ENCODE peak calls at places on chromosomes 3 and 15, in ten cellular contexts. N is HCT116, H is uterus, F is adrenal gland, M is IMR-90, E is heart left ventricle, I is thyroid gland, O is ovary, X is esophagus squamous epithelium, B is suprapubic skin. R is an unnamed sample.
A peak's percentile ranks its signal among the peaks of the same experiment; 100 is the strongest.

GRCh38 chr3:23959147-23959900 is 14.2 kb downstream of the NR1D2 start:
- DNase-seq in M (peak; percentile 95), I (no peak), X (no peak), E (no peak), B (no peak), H (no peak), F (no peak), O (no peak), N (peak; percentile 63), R (no peak)

GRCh38 chr15:33132722-33133345 is 61.7 kb downstream of the FMN1 start:
- DNase-seq in E (no peak), F (no peak), I (peak; percentile 40), B (no peak), X (no peak), N (peak; percentile 59), M (peak; percentile 76), H (no peak), O (no peak), R (no peak)

GRCh38 chr3:61869378-61869777 is 308.0 kb downstream of the PTPRG start:
- DNase-seq in F (no peak), B (no peak), H (no peak), I (no peak), N (no peak), X (no peak), E (no peak), O (no peak), M (no peak), R (no peak)

GRCh38 chr3:70556056-70556455 is 243.6 kb upstream of the MDFIC2 start:
- DNase-seq in X (no peak), F (no peak), H (no peak), O (no peak), M (peak; percentile 69), I (no peak), E (no peak), B (no peak), N (no peak), R (no peak)

GRCh38 chr3:81048058-81048665 is 713.3 kb downstream of the GBE1 start:
- DNase-seq in N (no peak), F (no peak), M (no peak), B (no peak), H (no peak), X (no peak), O (no peak), E (no peak), I (no peak), R (no peak)

GRCh38 chr3:185677146-185677829 is 91.2 kb downstream of the SENP2 start:
- DNase-seq in E (no peak), N (peak; percentile 69), I (no peak), H (no peak), F (no peak), M (peak; percentile 77), X (no peak), O (no peak), B (no peak), R (no peak)

GRCh38 chr3:169218314-169218983 is 445.1 kb downstream of the MECOM start:
- DNase-seq in F (no peak), M (peak; percentile 71), N (peak; percentile 54), B (no peak), O (no peak), X (no peak), E (peak; percentile 48), H (no peak), I (peak; percentile 20), R (no peak)

GRCh38 chr15:100717596-100717995 is 115.2 kb downstream of the ASB7 start:
- DNase-seq in N (no peak), M (no peak), I (no peak), X (no peak), B (no peak), E (no peak), O (no peak), F (no peak), H (no peak), R (peak; percentile 15)

GRCh38 chr15:83106994-83107840 is at the start of gene TM6SF1:
- DNase-seq in N (no peak), M (no peak), X (no peak), I (peak; percentile 70), E (no peak), B (no peak), H (no peak), F (no peak), O (no peak), R (no peak)

GRCh38 chr15:83163032-83163431 is 44.6 kb downstream of the HDGFL3 start:
- DNase-seq in H (no peak), X (no peak), B (no peak), E (no peak), M (no peak), I (no peak), O (no peak), N (no peak), F (no peak), R (no peak)

GRCh38 chr3:187949093-187949820 is 204.0 kb upstream of the BCL6 start:
- DNase-seq in I (no peak), N (no peak), X (no peak), B (no peak), F (no peak), H (no peak), O (no peak), E (peak; percentile 62), M (no peak), R (no peak)

GRCh38 chr3:187947927-187948682 is 202.8 kb upstream of the BCL6 start:
- DNase-seq in O (no peak), H (no peak), N (no peak), F (no peak), I (no peak), M (no peak), X (no peak), B (no peak), E (peak; percentile 76), R (no peak)

GRCh38 chr3:187945374-187945773 is 200.1 kb upstream of the BCL6 start:
- DNase-seq in I (no peak), F (no peak), H (no peak), E (no peak), B (no peak), X (no peak), O (no peak), M (no peak), N (no peak), R (no peak)

GRCh38 chr3:187946031-187946691 is 200.9 kb upstream of the BCL6 start:
- DNase-seq in F (no peak), M (peak; percentile 85), X (no peak), O (no peak), E (no peak), H (no peak), N (no peak), B (no peak), I (no peak), R (no peak)

GRCh38 chr3:187946981-187947380 is 201.7 kb upstream of the BCL6 start:
- DNase-seq in O (no peak), H (no peak), I (no peak), M (no peak), X (no peak), E (no peak), B (no peak), N (no peak), F (no peak), R (no peak)
- H3K27ac ChIP-seq in O (no peak overlapping the region), H (no peak overlapping the region), I (no peak overlapping the region), M (no peak overlapping the region), X (no peak overlapping the region), E (peak overlapping the region; percentile 79), B (peak overlapping the region; percentile 63), N (no peak overlapping the region), F (no peak overlapping the region), R (no peak overlapping the region)

GRCh38 chr15:40100947-40101905 is 7.5 kb downstream of the BMF start:
- DNase-seq in N (no peak), H (no peak), M (peak; percentile 50), F (no peak), X (no peak), I (no peak), E (no peak), O (no peak), B (no peak), R (no peak)

GRCh38 chr15:40103864-40104271 is 4.8 kb downstream of the BMF start:
- DNase-seq in I (no peak), B (no peak), H (no peak), M (no peak), E (no peak), O (no peak), F (no peak), X (no peak), N (no peak), R (no peak)

GRCh38 chr15:40104865-40105516 is 3.7 kb downstream of the BMF start:
- DNase-seq in F (peak; percentile 83), B (peak; percentile 94), H (peak; percentile 94), X (no peak), I (peak; percentile 91), M (peak; percentile 79), E (peak; percentile 90), N (peak; percentile 73), O (peak; percentile 94), R (peak; percentile 95)

GRCh38 chr15:40104296-40104864 is 4.3 kb downstream of the BMF start:
- DNase-seq in N (no peak), B (no peak), E (no peak), M (no peak), O (no peak), F (no peak), X (no peak), H (no peak), I (no peak), R (no peak)

GRCh38 chr15:40103124-40103858 is 5.4 kb downstream of the BMF start:
- DNase-seq in I (peak; percentile 96), O (peak; percentile 85), X (no peak), M (peak; percentile 79), N (no peak), B (peak; percentile 94), E (peak; percentile 85), H (peak; percentile 80), F (peak; percentile 82), R (peak; percentile 95)
- TF ChIP-seq POLR2A in I (peak; percentile 79), O (no peak), X (no peak), M (peak; percentile 32), N (no peak), B (no peak), E (no peak), H (no peak), F (peak; percentile 45), R (no peak)

GRCh38 chr3:112499328-112499727 is at the start of gene BTLA:
- DNase-seq in F (no peak), H (no peak), M (no peak), X (no peak), O (no peak), E (no peak), N (no peak), I (no peak), B (no peak), R (no peak)
- H3K27me3 ChIP-seq in F (no peaks in the 10 kb centered on the region), H (no peaks in the 10 kb centered on the region), M (no peaks in the 10 kb centered on the region), X (no peaks in the 10 kb centered on the region), O (no peaks in the 10 kb centered on the region), E (no peaks in the 10 kb centered on the region), N (no peaks in the 10 kb centered on the region), I (no peaks in the 10 kb centered on the region), B (no peaks in the 10 kb centered on the region), R (no peaks in the 10 kb centered on the region)

DNA sequence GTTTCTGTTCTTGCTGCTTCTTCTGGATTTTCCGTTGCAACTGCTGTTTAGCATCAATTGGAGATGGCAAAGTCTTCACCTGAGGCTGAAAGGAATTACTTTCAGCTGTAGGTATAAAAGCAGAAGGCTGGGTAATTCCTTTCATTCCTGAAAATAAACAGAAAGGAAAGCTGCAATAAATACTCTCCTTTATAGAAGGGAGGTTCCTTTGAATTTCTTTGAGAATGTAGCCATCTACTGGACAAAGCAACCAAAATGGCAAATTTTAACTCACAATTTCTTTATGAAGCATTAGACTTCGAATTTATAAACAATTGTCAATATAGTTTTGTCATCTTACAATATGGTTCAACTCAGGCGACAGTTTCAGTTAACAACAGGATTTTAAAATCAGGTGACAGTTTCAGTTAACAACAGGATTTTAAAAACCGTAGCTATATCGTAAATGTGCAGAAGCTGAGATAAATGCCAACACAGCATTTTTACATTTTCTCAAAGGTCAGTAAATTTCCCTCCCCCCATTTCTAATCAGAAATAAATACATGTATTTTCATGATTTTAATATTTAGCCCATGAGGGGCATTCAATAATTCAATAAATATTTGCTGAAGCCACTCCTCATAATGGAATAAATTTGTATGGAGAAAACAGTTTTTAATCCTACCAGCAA is 105.0 kb upstream of the NEDD4 start:
- DNase-seq in I (no peak), H (no peak), M (peak; percentile 21), X (no peak), N (no peak), O (no peak), E (no peak), F (no peak), B (no peak), R (no peak)
- H3K27ac ChIP-seq in I (no peak overlapping the region), H (no peak overlapping the region), M (no peak overlapping the region), X (no peak overlapping the region), N (no peak overlapping the region), O (no peak overlapping the region), E (no peak overlapping the region), F (no peak overlapping the region), B (no peak overlapping the region), R (no peak overlapping the region)

R was measured in breast epithelium.